ENCODE peak calls at places on chromosomes 11 and 22, in five cellular contexts. One of them, this sample, is unnamed.

GRCh38 chr11:17892409-17892808 is 120.4 kb downstream of the SERGEF start:
- DNase-seq in HAP-1: no peak
- DNase-seq in CD4-positive, alpha-beta T cell: no peak
- DNase-seq in lung: no peak
- DNase-seq in nucleus accumbens: no peak
- DNase-seq in this sample: no peak

GRCh38 chr22:22595001-22595835 is 36.2 kb upstream of the PRAME start:
- DNase-seq in lung: no peak
- DNase-seq in HAP-1: no peak
- DNase-seq in CD4-positive, alpha-beta T cell: no peak
- DNase-seq in nucleus accumbens: no peak
- DNase-seq in this sample: no peak

GRCh38 chr11:90250970-90251369 is 28.1 kb upstream of the CHORDC1 start:
- DNase-seq in lung: no peak
- DNase-seq in CD4-positive, alpha-beta T cell: no peak
- DNase-seq in nucleus accumbens: no peak
- DNase-seq in HAP-1: no peak
- DNase-seq in this sample: peak

GRCh38 chr11:103652013-103652412 is 384.4 kb upstream of the DDI1 start:
- DNase-seq in HAP-1: no peak
- DNase-seq in nucleus accumbens: no peak
- DNase-seq in CD4-positive, alpha-beta T cell: no peak
- DNase-seq in lung: no peak
- DNase-seq in this sample: no peak

GRCh38 chr11:47786373-47786772 is 19.2 kb upstream of the FNBP4 start:
- DNase-seq in nucleus accumbens: no peak
- DNase-seq in lung: no peak
- DNase-seq in HAP-1: no peak
- DNase-seq in CD4-positive, alpha-beta T cell: no peak
- DNase-seq in this sample: no peak

GRCh38 chr11:75733346-75734107 is 15.9 kb downstream of the MOGAT2 start:
- DNase-seq in HAP-1: no peak
- DNase-seq in CD4-positive, alpha-beta T cell: no peak
- DNase-seq in nucleus accumbens: no peak
- DNase-seq in lung: no peak
- DNase-seq in this sample: peak

GRCh38 chr22:46196268-46196667 is 45.9 kb downstream of the PPARA start:
- DNase-seq in nucleus accumbens: no peak
- DNase-seq in CD4-positive, alpha-beta T cell: no peak
- DNase-seq in lung: no peak
- DNase-seq in HAP-1: no peak
- DNase-seq in this sample: no peak

GRCh38 chr11:35812850-35813249 is 131.0 kb upstream of the LDLRAD3 start:
- DNase-seq in nucleus accumbens: no peak
- DNase-seq in HAP-1: no peak
- DNase-seq in lung: no peak
- DNase-seq in CD4-positive, alpha-beta T cell: no peak
- DNase-seq in this sample: no peak

GRCh38 chr22:34111210-34111824 is 191.0 kb upstream of the LARGE1 start:
- DNase-seq in HAP-1: peak
- DNase-seq in lung: no peak
- DNase-seq in nucleus accumbens: peak
- DNase-seq in CD4-positive, alpha-beta T cell: no peak
- DNase-seq in this sample: peak

GRCh38 chr22:50218153-50218995 is 17.6 kb downstream of the SELENOO start:
- DNase-seq in CD4-positive, alpha-beta T cell: no peak
- DNase-seq in HAP-1: no peak
- DNase-seq in nucleus accumbens: no peak
- DNase-seq in lung: no peak
- DNase-seq in this sample: no peak

GRCh38 chr11:95716266-95716665 is 73.3 kb downstream of the FAM76B start:
- DNase-seq in lung: no peak
- DNase-seq in CD4-positive, alpha-beta T cell: no peak
- DNase-seq in HAP-1: no peak
- DNase-seq in nucleus accumbens: no peak
- DNase-seq in this sample: no peak

GRCh38 chr11:104325093-104325492 is 161.1 kb upstream of the PDGFD start:
- DNase-seq in HAP-1: no peak
- DNase-seq in CD4-positive, alpha-beta T cell: no peak
- DNase-seq in nucleus accumbens: no peak
- DNase-seq in lung: no peak
- DNase-seq in this sample: no peak

GRCh38 chr22:43211941-43212433 is 25.1 kb upstream of the TTLL12 start:
- DNase-seq in nucleus accumbens: no peak
- DNase-seq in lung: no peak
- DNase-seq in HAP-1: no peak
- DNase-seq in CD4-positive, alpha-beta T cell: no peak
- DNase-seq in this sample: no peak

GRCh38 chr11:35662061-35662648 is 420 bp upstream of the TRIM44 start:
- DNase-seq in CD4-positive, alpha-beta T cell: no peak
- DNase-seq in nucleus accumbens: peak
- DNase-seq in HAP-1: no peak
- DNase-seq in lung: no peak
- DNase-seq in this sample: peak

GRCh38 chr11:68543594-68543993 is 83.0 kb downstream of the PPP6R3 start:
- DNase-seq in lung: no peak
- DNase-seq in HAP-1: no peak
- DNase-seq in CD4-positive, alpha-beta T cell: no peak
- DNase-seq in nucleus accumbens: no peak
- DNase-seq in this sample: no peak

GRCh38 chr11:13141731-13142724 is 132.9 kb downstream of the RASSF10 start:
- DNase-seq in HAP-1: no peak
- DNase-seq in CD4-positive, alpha-beta T cell: no peak
- DNase-seq in lung: no peak
- DNase-seq in nucleus accumbens: no peak
- DNase-seq in this sample: no peak

GRCh38 chr22:27990879-27991278 is 71.8 kb upstream of the PITPNB start:
- DNase-seq in nucleus accumbens: no peak
- DNase-seq in lung: no peak
- DNase-seq in CD4-positive, alpha-beta T cell: no peak
- DNase-seq in HAP-1: peak
- DNase-seq in this sample: no peak

GRCh38 chr11:57417056-57417455 is 9.9 kb downstream of the SLC43A3 start:
- DNase-seq in nucleus accumbens: no peak
- DNase-seq in CD4-positive, alpha-beta T cell: no peak
- DNase-seq in lung: no peak
- DNase-seq in HAP-1: no peak
- DNase-seq in this sample: no peak